ENCODE peak calls at places on chromosomes 6 and 20, in eight cellular contexts. I is iris pigment epithelial cell; T is NCI-H446; N is astrocyte of the spinal cord; P is spleen; E is GM10248; D is NCI-H345; H is effector memory CD8-positive, alpha-beta T cell. A is an unnamed sample.

GRCh38 chr6:154887051-154887450 is 108.1 kb upstream of the TIAM2 start:
- DNase-seq in I (peak; percentile 49), T (no peak), N (no peak), P (no peak), E (no peak), D (no peak), H (no peak), A (no peak)

GRCh38 chr20:49712118-49712517 is 1.6 kb downstream of the B4GALT5 start:
- DNase-seq in I (no peak), T (no peak), N (no peak), P (no peak), E (no peak), D (no peak), H (no peak), A (no peak)

GRCh38 chr20:20462185-20462584 is 94.3 kb downstream of the INSM1 start:
- DNase-seq in I (no peak), T (no peak), N (no peak), P (no peak), E (no peak), D (peak; percentile 48), H (no peak), A (no peak)

GRCh38 chr6:94269256-94269655 is 849.9 kb upstream of the EPHA7 start:
- DNase-seq in I (no peak), T (no peak), N (peak; percentile 3), P (no peak), E (no peak), D (no peak), H (no peak), A (no peak)

GRCh38 chr6:112050417-112050816 is 3.5 kb upstream of the CCN6 start:
- DNase-seq in I (no peak), T (no peak), N (no peak), P (no peak), E (no peak), D (no peak), H (no peak), A (no peak)

GRCh38 chr20:4445780-4446179 is 275.9 kb upstream of the PRND start:
- DNase-seq in I (no peak), T (no peak), N (no peak), P (no peak), E (no peak), D (no peak), H (no peak), A (no peak)

GRCh38 chr20:43838703-43839060 is 76.0 kb upstream of the TOX2 start:
- DNase-seq in I (no peak), T (no peak), N (no peak), P (no peak), E (no peak), D (no peak), H (no peak), A (no peak)

GRCh38 chr6:96675617-96676016 is 112.7 kb downstream of the FHL5 start:
- DNase-seq in I (no peak), T (peak; percentile 95), N (no peak), P (no peak), E (no peak), D (peak; percentile 73), H (no peak), A (no peak)

GRCh38 chr6:16964553-16965499 is 137.0 kb upstream of the STMND1 start:
- DNase-seq in I (peak; percentile 73), T (peak; percentile 83), N (peak; percentile 71), P (peak; percentile 82), E (peak; percentile 65), D (peak; percentile 61), H (peak; percentile 50), A (peak; percentile 60)

GRCh38 chr20:32282461-32282860 is 5.0 kb downstream of the KIF3B start:
- DNase-seq in I (no peak), T (peak; percentile 94), N (no peak), P (no peak), E (no peak), D (peak; percentile 94), H (no peak), A (no peak)

GRCh38 chr20:51628533-51629398 is 86.2 kb upstream of the NFATC2 start:
- DNase-seq in I (peak; percentile 96), T (no peak), N (peak; percentile 93), P (no peak), E (no peak), D (no peak), H (no peak), A (no peak)

GRCh38 chr6:44300424-44300823 is 12.7 kb downstream of the AARS2 start:
- DNase-seq in I (no peak), T (no peak), N (no peak), P (no peak), E (no peak), D (no peak), H (no peak), A (no peak)

GRCh38 chr6:84763397-84764331 is 734 bp downstream of the TBX18 start:
- DNase-seq in I (peak; percentile 90), T (no peak), N (peak; percentile 85), P (no peak), E (no peak), D (no peak), H (no peak), A (peak; percentile 32)

GRCh38 chr6:22568854-22569253 is 512 bp upstream of the HDGFL1 start:
- DNase-seq in I (no peak), T (no peak), N (no peak), P (no peak), E (no peak), D (no peak), H (no peak), A (no peak)

GRCh38 chr20:11807070-11807741 is 110.5 kb upstream of the BTBD3 start:
- DNase-seq in I (peak; percentile 96), T (peak; percentile 76), N (peak; percentile 92), P (no peak), E (no peak), D (no peak), H (no peak), A (no peak)

GRCh38 chr20:47663354-47664067 is 121.8 kb downstream of the SULF2 start:
- DNase-seq in I (peak; percentile 68), T (peak; percentile 83), N (peak; percentile 78), P (peak; percentile 92), E (peak; percentile 84), D (peak; percentile 72), H (peak; percentile 64), A (peak; percentile 73)

GRCh38 chr6:167934426-167934864 is 63.0 kb upstream of the KIF25 start:
- DNase-seq in I (no peak), T (no peak), N (no peak), P (no peak), E (no peak), D (no peak), H (no peak), A (no peak)

GRCh38 chr6:144277605-144278227 is 7.4 kb upstream of the UTRN start:
- DNase-seq in I (no peak), T (no peak), N (no peak), P (no peak), E (no peak), D (no peak), H (no peak), A (no peak)

GRCh38 chr6:107458687-107459282 is 579 bp downstream of the PDSS2 start:
- DNase-seq in I (peak; percentile 20), T (no peak), N (peak; percentile 22), P (peak; percentile 88), E (peak; percentile 44), D (peak; percentile 40), H (peak; percentile 4), A (peak; percentile 37)

GRCh38 chr6:34745277-34746103 is 11.8 kb upstream of the SNRPC start:
- DNase-seq in I (peak; percentile 73), T (no peak), N (no peak), P (no peak), E (no peak), D (no peak), H (no peak), A (peak; percentile 66)

GRCh38 chr20:1537731-1538058 is 19.8 kb downstream of the SIRPD start:
- DNase-seq in I (no peak), T (no peak), N (no peak), P (peak; percentile 87), E (peak; percentile 54), D (no peak), H (no peak), A (no peak)

GRCh38 chr6:7301702-7302101 is 11.3 kb downstream of the SSR1 start:
- DNase-seq in I (no peak), T (no peak), N (no peak), P (no peak), E (no peak), D (no peak), H (no peak), A (no peak)

GRCh38 chr6:91660893-91661292 is 1074.0 kb upstream of the MAP3K7 start:
- DNase-seq in I (no peak), T (no peak), N (no peak), P (no peak), E (no peak), D (no peak), H (no peak), A (no peak)

GRCh38 chr6:136535880-136536620 is 14.2 kb downstream of the MAP7 start:
- DNase-seq in I (no peak), T (no peak), N (no peak), P (no peak), E (no peak), D (no peak), H (no peak), A (no peak)

GRCh38 chr6:82651845-82652333 is 288.3 kb downstream of the TPBG start:
- DNase-seq in I (no peak), T (no peak), N (no peak), P (no peak), E (no peak), D (no peak), H (no peak), A (no peak)